ENCODE peak calls at places on chromosomes 13 and 19, in seven cellular contexts. N is PC-3; S is tibial artery; Z is uterus; A is CD8-positive, alpha-beta memory T cell; V is mucosa of descending colon; L is breast epithelium. E is an unnamed sample. For H3K4me1, the result is how much of the 10 kb centered on the place peaks cover.

GRCh38 chr13:36282818-36283432 is 14.7 kb downstream of the CCDC169 start:
- DNase-seq in N (peak), S (no peak), Z (no peak), A (no peak), V (no peak), L (no peak), E (no peak)

GRCh38 chr19:7692417-7693088 is 9.4 kb downstream of the FCER2 start:
- DNase-seq in N (no peak), S (no peak), Z (no peak), A (peak), V (no peak), L (no peak), E (no peak)

GRCh38 chr19:18644144-18645034 is 7.6 kb downstream of the KLHL26 start:
- DNase-seq in N (no peak), S (no peak), Z (no peak), A (no peak), V (peak), L (peak), E (no peak)

GRCh38 chr19:18735752-18736151 is 52.3 kb downstream of the CRTC1 start:
- DNase-seq in N (no peak), S (no peak), Z (no peak), A (no peak), V (no peak), L (no peak), E (no peak)

GRCh38 chr13:101144808-101145419 is 271.4 kb downstream of the NALCN start:
- DNase-seq in N (peak), S (no peak), Z (no peak), A (no peak), V (peak), L (no peak), E (no peak)

GRCh38 chr19:11612816-11613511 is 15.7 kb downstream of the ZNF627 start:
- DNase-seq in N (no peak), S (no peak), Z (no peak), A (no peak), V (no peak), L (no peak), E (no peak)

GRCh38 chr13:72104656-72105180 is 237.7 kb upstream of the DACH1 start:
- DNase-seq in N (no peak), S (no peak), Z (no peak), A (no peak), V (no peak), L (no peak), E (no peak)

GRCh38 chr19:8240274-8241229 is 31.4 kb downstream of the CERS4 start:
- DNase-seq in N (peak), S (peak), Z (peak), A (peak), V (peak), L (peak), E (peak)

GRCh38 chr19:40341601-40342482 is 6.4 kb downstream of the C19orf47 start:
- DNase-seq in N (no peak), S (peak), Z (no peak), A (no peak), V (no peak), L (peak), E (no peak)

GRCh38 chr13:23673867-23674605 is 103.8 kb downstream of the TNFRSF19 start:
- DNase-seq in N (no peak), S (no peak), Z (no peak), A (no peak), V (no peak), L (no peak), E (no peak)

GRCh38 chr13:113897161-113897560 is 33.3 kb upstream of the GAS6 start:
- DNase-seq in N (peak), S (no peak), Z (no peak), A (no peak), V (no peak), L (peak), E (no peak)

GRCh38 chr13:36981156-36981743 is 17.9 kb downstream of the ALG5 start:
- DNase-seq in N (peak), S (no peak), Z (no peak), A (no peak), V (no peak), L (no peak), E (no peak)

GRCh38 chr13:41649659-41650058 is 192.3 kb downstream of the RGCC start:
- DNase-seq in N (peak), S (no peak), Z (no peak), A (no peak), V (no peak), L (no peak), E (no peak)

GRCh38 chr13:110015253-110015652 is 228.9 kb upstream of the IRS2 start:
- DNase-seq in N (peak), S (no peak), Z (no peak), A (no peak), V (no peak), L (peak), E (no peak)

GRCh38 chr13:110017379-110017778 is 231.0 kb upstream of the IRS2 start:
- DNase-seq in N (peak), S (no peak), Z (no peak), A (no peak), V (no peak), L (peak), E (no peak)

GRCh38 chr13:110012102-110012739 is 225.8 kb upstream of the IRS2 start:
- DNase-seq in N (peak), S (no peak), Z (no peak), A (no peak), V (no peak), L (no peak), E (no peak)

GRCh38 chr13:110018009-110018408 is 231.6 kb upstream of the IRS2 start:
- DNase-seq in N (peak), S (no peak), Z (no peak), A (no peak), V (no peak), L (no peak), E (no peak)

GRCh38 chr13:110014719-110015118 is 228.3 kb upstream of the IRS2 start:
- DNase-seq in N (peak), S (no peak), Z (no peak), A (no peak), V (no peak), L (no peak), E (no peak)
- H3K4me1 ChIP-seq in N (half or more), S (under half), Z (under half), A (under half), V (under half), L (under half), E (under half)

GRCh38 chr19:48359123-48359522 is 4.6 kb downstream of the TMEM143 start:
- DNase-seq in N (no peak), S (no peak), Z (no peak), A (no peak), V (no peak), L (no peak), E (no peak)
- H3K4me1 ChIP-seq in N (under half), S (under half), Z (under half), A (under half), V (under half), L (under half), E (under half)

GRCh38 chr13:93847162-93847561 is 620.6 kb downstream of the GPC6 start:
- DNase-seq in N (peak), S (no peak), Z (no peak), A (no peak), V (no peak), L (no peak), E (no peak)
- H3K4me1 ChIP-seq in N (under half), S (under half), Z (under half), A (under half), V (under half), L (under half), E (under half)

GRCh38 chr19:1272423-1273262 is 2.7 kb upstream of the FAM174C start:
- DNase-seq in N (no peak), S (no peak), Z (no peak), A (no peak), V (no peak), L (no peak), E (no peak)
- H3K4me1 ChIP-seq in N (half or more), S (under half), Z (under half), A (half or more), V (half or more), L (under half), E (half or more)

GRCh38 chr19:13023666-13024065 is 28.4 kb downstream of the NFIX start:
- DNase-seq in N (peak), S (no peak), Z (no peak), A (no peak), V (no peak), L (no peak), E (no peak)

GRCh38 chr19:13024958-13025653 is 29.8 kb downstream of the NFIX start:
- DNase-seq in N (peak), S (no peak), Z (no peak), A (no peak), V (peak), L (no peak), E (no peak)

GRCh38 chr19:13025819-13026477 is 30.7 kb downstream of the NFIX start:
- DNase-seq in N (no peak), S (no peak), Z (no peak), A (no peak), V (no peak), L (no peak), E (no peak)

GRCh38 chr19:13022859-13023636 is 27.8 kb downstream of the NFIX start:
- DNase-seq in N (peak), S (peak), Z (peak), A (no peak), V (peak), L (peak), E (no peak)

GRCh38 chr19:13024126-13024957 is 29.1 kb downstream of the NFIX start:
- DNase-seq in N (peak), S (no peak), Z (no peak), A (no peak), V (peak), L (no peak), E (no peak)
- H3K4me1 ChIP-seq in N (half or more), S (under half), Z (under half), A (under half), V (under half), L (under half), E (under half)

DNA sequence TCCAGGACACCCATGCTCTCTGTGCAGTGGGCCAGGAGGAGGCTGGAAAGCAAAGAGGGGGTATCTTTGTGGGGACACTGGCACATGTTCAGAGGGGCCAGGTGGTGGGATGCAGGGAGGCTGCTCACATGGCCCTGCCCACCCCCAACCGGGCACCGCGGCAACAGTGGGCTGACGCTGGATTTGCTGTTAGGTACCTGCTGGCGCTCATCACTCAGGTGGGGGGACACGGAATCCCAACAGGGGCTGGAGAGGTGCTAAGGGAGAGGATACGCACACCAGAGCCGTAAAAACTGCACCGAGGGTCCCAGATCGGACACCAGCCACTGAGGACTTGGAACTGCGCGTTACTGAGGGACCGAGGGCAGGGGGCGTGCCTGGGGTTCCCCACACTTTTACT is 19.2 kb downstream of the AKAP8L start:
- DNase-seq in N (no peak), S (no peak), Z (no peak), A (no peak), V (no peak), L (no peak), E (no peak)
- H3K4me1 ChIP-seq in N (under half), S (under half), Z (under half), A (under half), V (under half), L (under half), E (under half)